ENCODE peak calls at places on chromosomes 7 and 10, in nine cellular contexts. Z, B, R, I, Y, H, D, U and G are unnamed samples.

GRCh38 chr7:21253740-21254687 is 173.9 kb upstream of the SP4 start:
- DNase-seq in Z (peak), B (peak), R (peak), I (no peak), Y (peak), H (peak), D (peak), U (no peak), G (no peak)

GRCh38 chr7:127258111-127258510 is 5.4 kb upstream of the GRM8 start:
- DNase-seq in Z (no peak), B (peak), R (peak), I (no peak), Y (no peak), H (no peak), D (no peak), U (no peak), G (no peak)

GRCh38 chr10:42864575-42864974 is 82.0 kb downstream of the BMS1 start:
- DNase-seq in Z (peak), B (no peak), R (peak), I (no peak), Y (no peak), H (no peak), D (no peak), U (no peak), G (no peak)

GRCh38 chr10:11865561-11865960 is 42.4 kb downstream of the PROSER2 start:
- DNase-seq in Z (no peak), B (no peak), R (no peak), I (no peak), Y (no peak), H (no peak), D (no peak), U (no peak), G (no peak)

GRCh38 chr10:77163670-77164348 is 473.8 kb downstream of the KCNMA1 start:
- DNase-seq in Z (no peak), B (no peak), R (no peak), I (peak), Y (no peak), H (peak), D (no peak), U (peak), G (peak)

GRCh38 chr10:101536800-101537199 is 51.3 kb downstream of the POLL start:
- DNase-seq in Z (peak), B (peak), R (peak), I (no peak), Y (no peak), H (peak), D (no peak), U (no peak), G (no peak)

GRCh38 chr7:35849954-35850353 is 49.1 kb downstream of the SEPTIN7 start:
- DNase-seq in Z (no peak), B (no peak), R (no peak), I (no peak), Y (no peak), H (no peak), D (no peak), U (no peak), G (no peak)

GRCh38 chr7:111198255-111198654 is 107.3 kb downstream of the LRRN3 start:
- DNase-seq in Z (no peak), B (peak), R (no peak), I (no peak), Y (no peak), H (peak), D (no peak), U (no peak), G (no peak)

GRCh38 chr7:33537078-33537477 is 368.3 kb upstream of the BMPER start:
- DNase-seq in Z (no peak), B (no peak), R (no peak), I (no peak), Y (no peak), H (no peak), D (no peak), U (no peak), G (no peak)

GRCh38 chr7:95595825-95596182 is 512 bp downstream of the PDK4 start:
- DNase-seq in Z (no peak), B (no peak), R (no peak), I (peak), Y (no peak), H (no peak), D (no peak), U (no peak), G (peak)

GRCh38 chr7:105261689-105262088 is 127.0 kb downstream of the SRPK2 start:
- DNase-seq in Z (no peak), B (peak), R (no peak), I (no peak), Y (no peak), H (no peak), D (no peak), U (no peak), G (no peak)

GRCh38 chr10:112585052-112585451 is 138.0 kb downstream of the VTI1A start:
- DNase-seq in Z (no peak), B (no peak), R (no peak), I (no peak), Y (no peak), H (peak), D (no peak), U (no peak), G (no peak)

GRCh38 chr7:29377718-29378117 is 183.1 kb downstream of the CHN2 start:
- DNase-seq in Z (no peak), B (no peak), R (no peak), I (no peak), Y (no peak), H (no peak), D (no peak), U (no peak), G (no peak)

GRCh38 chr7:141575164-141575563 is 24.0 kb downstream of the AGK start:
- DNase-seq in Z (no peak), B (no peak), R (no peak), I (no peak), Y (no peak), H (no peak), D (no peak), U (no peak), G (no peak)

GRCh38 chr7:95694334-95694733 is 78.0 kb upstream of the DYNC1I1 start:
- DNase-seq in Z (no peak), B (no peak), R (no peak), I (no peak), Y (no peak), H (no peak), D (no peak), U (no peak), G (no peak)

GRCh38 chr10:11898372-11899066 is 75.4 kb downstream of the PROSER2 start:
- DNase-seq in Z (no peak), B (no peak), R (no peak), I (no peak), Y (no peak), H (no peak), D (no peak), U (no peak), G (no peak)

GRCh38 chr7:155975490-155975889 is 163.2 kb upstream of the SHH start:
- DNase-seq in Z (no peak), B (no peak), R (no peak), I (no peak), Y (peak), H (no peak), D (no peak), U (no peak), G (no peak)

GRCh38 chr7:101900103-101900502 is 82.7 kb downstream of the CUX1 start:
- DNase-seq in Z (no peak), B (no peak), R (no peak), I (no peak), Y (no peak), H (no peak), D (no peak), U (peak), G (no peak)

GRCh38 chr7:139871276-139871675 is 42.2 kb downstream of the TBXAS1 start:
- DNase-seq in Z (no peak), B (no peak), R (no peak), I (no peak), Y (no peak), H (no peak), D (no peak), U (no peak), G (no peak)

DNA sequence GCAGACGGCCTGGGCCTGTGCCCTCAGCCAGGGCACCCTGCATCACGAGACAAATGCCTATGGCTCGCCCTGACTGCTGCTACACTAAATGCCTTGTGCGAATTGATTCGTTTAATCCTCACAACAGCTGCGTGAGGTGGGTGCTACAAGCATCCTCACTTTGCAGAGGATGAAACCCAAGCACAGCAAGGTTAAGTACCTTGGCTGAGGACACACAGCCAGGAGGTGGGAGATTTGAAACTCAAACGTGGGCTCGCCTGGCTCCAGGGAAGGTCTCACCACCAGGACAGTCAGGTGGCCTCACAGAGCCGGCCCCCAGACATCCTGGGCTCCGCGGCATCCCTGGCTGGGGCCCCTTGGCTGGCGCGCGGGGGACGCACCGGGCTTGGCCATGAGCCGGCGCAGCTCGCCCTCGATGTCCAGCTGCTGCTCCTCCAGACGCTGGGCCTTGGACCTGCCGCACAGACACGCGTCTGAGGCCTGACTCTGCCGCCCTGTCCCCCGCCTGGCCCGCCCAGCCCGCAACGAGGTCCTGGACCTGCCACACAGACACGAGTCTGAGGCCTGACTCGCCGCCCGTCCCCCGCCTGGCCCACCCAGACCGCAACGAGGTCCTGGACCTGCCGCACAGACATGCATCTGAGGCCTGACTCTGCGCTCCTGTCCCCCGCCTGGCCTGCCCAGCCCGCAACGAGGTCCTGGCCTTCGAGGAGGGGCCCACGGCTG is 22.0 kb downstream of the MICALL2 start:
- DNase-seq in Z (no peak), B (no peak), R (no peak), I (no peak), Y (no peak), H (no peak), D (no peak), U (no peak), G (no peak)
- TF ChIP-seq CTCF in Z (no peak), B (no peak), R (no peak), I (no peak), Y (no peak), H (no peak), D (no peak), U (no peak), G (no peak)

DNA sequence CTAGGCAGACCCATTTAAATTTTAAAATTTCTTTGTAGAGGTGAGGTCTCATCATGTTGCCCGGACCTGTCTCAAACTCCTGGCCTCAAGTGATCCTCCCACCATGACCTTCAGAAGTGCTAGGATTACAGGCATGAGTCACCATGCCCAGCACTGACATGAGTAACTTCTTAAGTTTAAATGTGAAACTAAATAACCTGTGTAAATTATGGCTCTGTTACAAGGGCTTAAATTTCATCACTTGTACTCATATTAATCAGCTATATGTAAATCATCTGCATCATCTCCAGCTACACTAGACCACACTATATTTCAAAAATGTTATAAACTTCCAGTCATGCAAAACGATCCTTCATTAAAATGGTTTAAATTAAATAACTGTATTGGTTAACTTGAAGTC is 56.1 kb downstream of the ATAD1 start:
- DNase-seq in Z (no peak), B (peak), R (no peak), I (no peak), Y (no peak), H (peak), D (no peak), U (no peak), G (no peak)
- H3K27ac ChIP-seq in Z (no peak), B (no peak), R (no peak), I (no peak), Y (no peak), H (no peak), D (no peak), U (no peak), G (no peak)

GRCh38 chr10:60101821-60102220 is 195.5 kb upstream of the CCDC6 start:
- DNase-seq in Z (no peak), B (no peak), R (peak), I (no peak), Y (no peak), H (no peak), D (no peak), U (no peak), G (no peak)

GRCh38 chr10:60093317-60093716 is 187.0 kb upstream of the CCDC6 start:
- DNase-seq in Z (no peak), B (no peak), R (no peak), I (no peak), Y (no peak), H (no peak), D (no peak), U (no peak), G (no peak)

GRCh38 chr10:60099998-60100747 is 193.8 kb upstream of the CCDC6 start:
- DNase-seq in Z (peak), B (peak), R (peak), I (no peak), Y (no peak), H (no peak), D (no peak), U (no peak), G (no peak)

GRCh38 chr10:60096761-60097513 is 190.6 kb upstream of the CCDC6 start:
- DNase-seq in Z (no peak), B (no peak), R (no peak), I (no peak), Y (no peak), H (no peak), D (no peak), U (no peak), G (no peak)

DNA sequence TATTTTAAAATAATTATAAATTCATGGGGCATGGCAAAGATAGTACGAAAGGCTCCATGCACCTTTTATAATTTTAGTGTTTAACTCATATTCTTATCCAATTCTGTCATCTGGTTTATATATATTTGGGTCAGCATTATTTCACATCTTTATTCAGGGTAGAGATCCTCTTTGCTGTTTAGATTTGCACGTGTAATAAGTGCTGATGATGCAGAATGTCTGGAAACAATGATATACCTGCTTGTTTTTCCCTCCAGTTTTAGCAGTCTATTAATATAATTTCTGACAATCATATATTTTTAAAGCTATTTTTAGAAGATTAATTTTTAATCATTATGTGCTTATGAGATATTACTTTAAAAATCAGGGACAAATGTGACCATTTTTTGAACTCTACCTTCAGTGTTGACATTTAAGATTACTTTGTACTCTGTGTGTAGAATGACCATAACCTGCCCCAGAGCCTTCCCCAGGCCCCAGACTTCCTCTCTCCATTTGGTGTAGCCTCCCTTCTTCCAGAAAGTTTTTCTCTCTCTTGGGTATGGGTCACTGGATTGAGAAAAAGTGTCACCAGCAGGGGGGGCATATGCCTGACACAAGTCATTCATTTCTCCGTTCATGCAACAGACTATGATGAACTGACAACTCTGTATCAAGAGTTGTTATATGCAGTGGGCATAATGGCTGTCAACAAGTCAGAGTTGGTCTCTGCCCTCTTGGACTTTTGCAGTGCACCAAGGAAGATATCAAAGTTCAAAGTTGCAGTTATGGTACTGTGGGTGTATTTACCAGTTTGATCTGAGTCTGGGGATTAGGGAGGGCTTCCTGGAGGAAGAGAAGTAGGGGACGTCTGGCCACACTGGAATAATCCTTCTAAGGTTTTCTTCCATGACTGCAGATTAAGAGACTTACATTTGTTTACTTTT is 192.6 kb upstream of the CCDC6 start:
- DNase-seq in Z (peak), B (peak), R (peak), I (no peak), Y (no peak), H (no peak), D (no peak), U (no peak), G (no peak)
- TF ChIP-seq CTCF in Z (peak), B (peak), R (peak), I (no peak), Y (no peak), H (peak), D (no peak), U (peak), G (no peak)

GRCh38 chr10:90051474-90051873 is 350.1 kb downstream of the KIF20B start:
- DNase-seq in Z (no peak), B (no peak), R (no peak), I (no peak), Y (no peak), H (no peak), D (no peak), U (no peak), G (no peak)
- H3K27ac ChIP-seq in Z (no peak), B (no peak), R (no peak), I (no peak), Y (no peak), H (no peak), D (no peak), U (no peak), G (no peak)

DNA sequence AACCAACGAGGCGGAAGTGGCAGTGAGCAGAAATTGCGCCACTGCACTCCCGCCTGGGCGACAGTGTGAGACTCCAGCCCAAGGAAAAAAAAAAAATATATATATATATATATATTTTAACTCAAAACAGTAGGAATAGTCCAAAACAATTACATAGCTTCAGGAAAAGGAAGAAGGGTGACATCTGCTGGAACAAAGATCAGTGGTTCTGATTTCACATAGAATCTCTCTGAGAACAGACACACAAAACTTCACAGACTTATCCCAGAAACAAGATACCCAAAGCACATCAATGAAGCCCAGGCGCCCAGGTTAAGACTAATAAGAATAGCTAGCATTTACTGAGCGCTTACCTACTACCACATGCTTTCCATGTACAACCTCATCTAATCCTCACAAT is 45.0 kb downstream of the DNMBP start:
- DNase-seq in Z (no peak), B (peak), R (no peak), I (no peak), Y (no peak), H (no peak), D (no peak), U (no peak), G (no peak)
- TF ChIP-seq CTCF in Z (no peak), B (peak), R (no peak), I (no peak), Y (no peak), H (no peak), D (no peak), U (no peak), G (no peak)

GRCh38 chr7:8263048-8263447 is 1.1 kb upstream of the ICA1 start:
- DNase-seq in Z (no peak), B (no peak), R (no peak), I (no peak), Y (no peak), H (no peak), D (no peak), U (no peak), G (no peak)
- H3K27ac ChIP-seq in Z (no peak), B (no peak), R (no peak), I (no peak), Y (no peak), H (no peak), D (no peak), U (no peak), G (no peak)

DNA sequence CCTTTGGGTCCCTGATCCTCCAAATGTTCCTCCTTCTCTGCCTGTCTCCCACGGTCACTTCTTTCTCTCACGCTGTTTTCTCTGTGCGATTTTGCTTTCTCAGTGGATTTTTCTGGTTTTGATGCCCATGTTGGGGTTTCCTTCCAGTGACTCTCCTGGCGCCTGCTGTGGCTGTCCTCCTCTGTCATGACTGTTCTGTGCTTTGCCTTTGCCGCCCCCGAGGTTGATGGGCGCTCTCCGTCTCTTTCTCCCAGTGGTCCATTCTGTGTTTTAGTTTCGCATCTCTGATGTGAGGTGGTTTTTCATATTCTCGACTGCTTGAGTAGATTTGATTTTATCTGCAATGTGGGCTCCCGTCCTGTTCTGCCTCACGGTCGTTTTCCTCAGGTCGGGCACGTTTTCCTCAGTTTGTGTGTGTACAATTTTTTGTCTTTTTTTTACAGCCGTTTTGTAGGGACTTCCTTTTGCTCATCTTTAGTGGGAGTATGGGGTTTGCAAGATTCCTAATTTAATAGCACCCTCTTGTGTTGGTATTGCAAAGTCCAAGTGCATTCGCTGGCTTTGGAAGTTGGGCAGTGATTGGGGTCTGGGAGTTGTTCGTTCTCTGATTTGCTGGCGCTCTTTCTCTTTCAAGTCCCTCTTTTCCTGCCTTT is 100.0 kb downstream of the INPP5A start:
- DNase-seq in Z (peak), B (peak), R (peak), I (peak), Y (peak), H (peak), D (no peak), U (peak), G (no peak)
- TF ChIP-seq CTCF in Z (peak), B (peak), R (peak), I (peak), Y (peak), H (peak), D (peak), U (peak), G (peak)

GRCh38 chr10:124611738-124612137 is 132.4 kb downstream of the FAM53B start:
- DNase-seq in Z (no peak), B (no peak), R (no peak), I (no peak), Y (peak), H (no peak), D (no peak), U (no peak), G (no peak)
- H3K27ac ChIP-seq in Z (no peak), B (no peak), R (no peak), I (no peak), Y (peak), H (no peak), D (no peak), U (no peak), G (no peak)

DNA sequence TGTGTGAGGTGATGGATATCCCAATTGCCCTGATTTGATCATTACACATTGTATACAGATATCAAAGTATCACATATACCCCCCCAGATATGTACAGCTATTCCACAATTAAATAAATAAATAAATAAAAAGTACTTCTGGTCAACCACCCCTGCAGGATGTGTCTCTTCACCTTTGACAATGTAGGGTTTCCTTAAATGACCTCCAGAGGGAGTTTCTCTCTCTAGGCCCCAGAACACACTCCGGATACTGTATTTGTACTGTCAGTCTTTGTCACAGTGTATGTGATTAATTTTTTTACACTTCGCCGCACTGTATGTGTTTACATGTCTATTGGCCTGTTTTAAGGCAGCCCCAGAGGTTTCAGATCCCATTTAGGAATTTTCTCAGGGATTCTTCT is 123.6 kb downstream of the ADCYAP1R1 start:
- DNase-seq in Z (peak), B (peak), R (peak), I (no peak), Y (no peak), H (no peak), D (no peak), U (no peak), G (no peak)
- TF ChIP-seq CTCF in Z (peak), B (peak), R (peak), I (no peak), Y (no peak), H (peak), D (no peak), U (no peak), G (no peak)